ENCODE peak calls at places on chromosome 14, in six cellular contexts. B is stomach; R is foreskin fibroblast; G is epithelial cell of proximal tubule; H is CD8-positive, alpha-beta T cell; S is neuronal stem cell. C is an unnamed sample.

GRCh38 chr14:83706555-83706954 is 1823.4 kb upstream of the FLRT2 start:
- DNase-seq in H (no peak), R (peak), S (peak), B (no peak), G (no peak), C (peak)

GRCh38 chr14:33556382-33557121 is 394.3 kb downstream of the EGLN3 start:
- DNase-seq in B (no peak), S (no peak), R (no peak), G (no peak), H (no peak), C (no peak)

GRCh38 chr14:37546621-37547447 is 48.2 kb downstream of the FOXA1 start:
- DNase-seq in R (no peak), G (no peak), B (no peak), H (no peak), S (no peak), C (no peak)

GRCh38 chr14:104741108-104741802 is 11.7 kb upstream of the SIVA1 start:
- DNase-seq in H (no peak), G (no peak), S (no peak), R (no peak), B (no peak), C (no peak)

GRCh38 chr14:95871531-95871930 is 5.1 kb upstream of the TUNAR start:
- DNase-seq in R (no peak), H (no peak), S (no peak), B (no peak), G (no peak), C (no peak)

GRCh38 chr14:61174395-61175386 is 106.4 kb downstream of the TMEM30B start:
- DNase-seq in G (no peak), H (no peak), B (no peak), S (no peak), R (peak), C (no peak)

GRCh38 chr14:65879218-65880009 is 466.9 kb downstream of the FUT8 start:
- DNase-seq in G (peak), H (no peak), B (no peak), R (peak), S (no peak), C (no peak)

GRCh38 chr14:34460841-34461240 is 1.2 kb downstream of the SPTSSA start:
- DNase-seq in S (peak), H (no peak), G (no peak), R (peak), B (no peak), C (no peak)

GRCh38 chr14:72894623-72895378 is 900 bp upstream of the DPF3 start:
- DNase-seq in B (no peak), G (no peak), R (no peak), H (no peak), S (peak), C (no peak)

GRCh38 chr14:32259368-32260013 is 56.4 kb upstream of the RNU6-8 start:
- DNase-seq in S (no peak), G (peak), B (no peak), H (no peak), R (peak), C (peak)

GRCh38 chr14:104576607-104577332 is 2.8 kb upstream of the C14orf180 start:
- DNase-seq in H (no peak), R (no peak), G (no peak), B (peak), S (no peak), C (no peak)

GRCh38 chr14:83133986-83134664 is 1600.5 kb upstream of the SEL1L start:
- DNase-seq in H (no peak), G (no peak), S (peak), R (no peak), B (no peak), C (no peak)

GRCh38 chr14:25111061-25111601 is 61.2 kb upstream of the STXBP6 start:
- DNase-seq in S (no peak), H (no peak), B (peak), R (peak), G (peak), C (peak)

GRCh38 chr14:62029569-62029924 is 267.3 kb downstream of the SNAPC1 start:
- DNase-seq in B (no peak), G (no peak), R (no peak), H (no peak), S (no peak), C (no peak)

GRCh38 chr14:33800735-33801163 is 150.1 kb downstream of the EGLN3 start:
- DNase-seq in B (no peak), G (no peak), R (no peak), H (no peak), S (no peak), C (no peak)

GRCh38 chr14:67186369-67186768 is 2.9 kb upstream of the GARIN2 start:
- DNase-seq in B (no peak), H (no peak), G (no peak), R (no peak), S (no peak), C (no peak)

GRCh38 chr14:38003746-38004609 is 203.7 kb upstream of the SSTR1 start:
- DNase-seq in H (no peak), B (no peak), S (no peak), G (no peak), R (no peak), C (no peak)

GRCh38 chr14:95548328-95548929 is 13.6 kb downstream of the GLRX5 start:
- DNase-seq in S (no peak), B (no peak), R (no peak), H (no peak), G (no peak), C (no peak)

GRCh38 chr14:68549057-68549421 is 243.8 kb downstream of the ZFP36L1 start:
- DNase-seq in H (no peak), G (no peak), B (no peak), R (peak), S (no peak), C (peak)

GRCh38 chr14:96109956-96110355 is 70.8 kb downstream of the C14orf132 start:
- DNase-seq in B (no peak), G (no peak), R (no peak), H (no peak), S (no peak), C (no peak)

GRCh38 chr14:104843442-104844305 is 21.4 kb upstream of the CEP170B start:
- DNase-seq in B (no peak), S (peak), G (no peak), R (no peak), H (no peak), C (no peak)

GRCh38 chr14:61296707-61297502 is 15.8 kb upstream of the TMEM30B start:
- DNase-seq in B (no peak), S (no peak), G (no peak), H (no peak), R (peak), C (no peak)

GRCh38 chr14:91866061-91866460 is 1.3 kb downstream of the TC2N start:
- DNase-seq in S (no peak), G (no peak), B (no peak), H (no peak), R (no peak), C (no peak)

GRCh38 chr14:91869556-91869955 is 2.2 kb upstream of the TC2N start:
- DNase-seq in G (no peak), H (no peak), B (no peak), S (no peak), R (no peak), C (no peak)

GRCh38 chr14:91870001-91870400 is 2.7 kb upstream of the TC2N start:
- DNase-seq in R (no peak), B (no peak), S (no peak), G (no peak), H (peak), C (no peak)

GRCh38 chr14:91866511-91867295 is 633 bp downstream of the TC2N start:
- DNase-seq in G (no peak), B (no peak), R (no peak), S (no peak), H (no peak), C (no peak)

DNA sequence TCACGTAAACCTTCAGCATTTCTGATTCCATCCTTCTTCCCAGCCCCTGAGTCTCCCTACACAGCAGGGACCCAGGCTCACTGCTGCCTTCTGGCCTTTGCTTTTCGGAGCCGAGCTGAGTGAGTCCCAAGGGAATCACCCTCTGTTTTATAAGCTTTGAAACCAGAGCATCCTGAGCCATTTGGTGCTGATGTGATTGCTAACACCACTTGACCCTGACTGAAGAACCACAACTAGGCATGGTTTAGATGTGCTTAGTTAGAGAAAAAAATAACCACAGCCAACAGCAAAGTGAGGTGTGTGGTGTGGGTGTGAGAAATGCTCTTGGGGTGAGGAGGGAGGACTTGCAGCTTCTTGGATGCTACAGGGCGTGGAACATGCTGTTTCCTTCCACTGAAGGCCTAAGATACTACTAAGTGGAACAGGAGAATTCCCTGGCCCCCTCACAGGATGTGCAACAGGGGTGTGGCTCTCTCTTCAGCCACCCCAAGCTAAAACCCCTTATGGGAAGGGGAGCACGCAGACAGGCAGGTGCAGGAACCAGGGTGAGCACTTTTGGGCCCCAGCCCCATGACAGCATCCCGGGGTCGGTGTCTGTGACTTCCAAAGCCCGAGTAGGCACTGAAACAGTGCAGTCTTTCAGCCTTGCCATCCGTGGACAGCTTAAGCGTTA is at the start of gene TC2N:
- DNase-seq in B (no peak), G (no peak), H (peak), S (no peak), R (no peak), C (no peak)
- H3K4me3 ChIP-seq in B (no peak), G (no peak), H (peak), S (no peak), R (no peak), C (no peak)

DNA sequence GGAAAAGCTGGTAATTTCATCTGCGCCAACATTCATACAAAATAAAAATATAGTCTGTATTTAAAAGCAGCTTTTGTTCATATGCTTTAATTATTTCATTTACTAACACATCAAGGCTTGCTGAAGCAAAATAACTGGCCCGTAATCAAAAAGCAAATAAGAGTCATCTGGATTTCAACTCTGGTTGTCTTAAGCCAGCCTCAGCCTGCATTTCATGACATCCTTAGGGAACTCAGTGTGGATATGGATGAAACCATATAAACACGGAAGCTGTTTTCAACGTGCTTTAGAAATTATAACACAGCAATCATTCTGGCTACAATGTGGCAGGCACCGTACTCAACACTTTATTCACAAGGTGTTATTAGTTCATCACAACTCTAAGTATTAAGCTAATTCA is 852 bp downstream of the COX16 start:
- DNase-seq in G (no peak), R (no peak), S (no peak), B (no peak), H (no peak), C (no peak)
- H3K4me3 ChIP-seq in G (peak), R (peak), S (peak), B (peak), H (peak), C (peak)

DNA sequence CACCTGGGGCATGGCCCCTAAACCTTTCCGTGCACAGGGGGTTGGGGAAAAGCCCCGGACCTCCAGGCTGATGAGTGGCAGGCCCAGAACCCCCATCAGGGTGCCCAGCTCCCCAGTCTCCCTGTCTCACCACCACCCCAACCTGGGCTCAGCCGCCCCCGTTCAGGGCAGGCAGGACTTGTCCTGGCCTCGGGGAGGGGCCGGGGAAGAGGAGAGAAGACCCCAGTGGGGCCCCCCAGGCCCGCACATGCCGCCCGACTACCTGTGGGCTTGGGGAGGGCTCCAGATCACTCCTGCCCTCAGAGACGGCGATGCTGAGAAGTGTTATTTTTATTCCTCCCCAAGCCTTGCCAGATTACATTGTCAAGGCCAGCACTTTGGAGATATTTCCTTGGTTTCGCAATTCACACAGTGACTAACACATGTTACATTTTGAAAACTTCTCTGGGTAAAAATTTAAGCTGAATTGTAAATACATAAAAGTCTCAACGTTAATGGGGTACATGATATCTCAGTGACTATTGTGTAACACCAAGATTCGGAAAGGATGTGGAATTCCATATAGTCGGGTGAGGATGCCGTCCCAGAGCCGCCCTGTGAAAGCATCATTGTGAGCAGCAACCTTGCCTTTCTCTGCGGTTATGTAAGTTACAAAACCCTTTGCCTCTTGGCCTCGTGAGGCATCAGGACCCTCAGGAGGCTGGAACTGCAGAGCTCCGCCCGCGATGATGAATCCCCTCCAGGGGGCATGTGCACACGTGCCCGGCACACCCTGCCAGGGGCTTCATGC is 85.6 kb upstream of the DIO3 start:
- DNase-seq in S (no peak), G (peak), R (peak), B (peak), H (no peak), C (peak)
- H3K4me3 ChIP-seq in S (no peak), G (no peak), R (no peak), B (no peak), H (no peak), C (no peak)

GRCh38 chr14:35535794-35536112 is 1.8 kb downstream of the INSM2 start:
- DNase-seq in B (no peak), H (no peak), G (no peak), S (no peak), R (no peak), C (no peak)
- H3K4me3 ChIP-seq in B (no peak), H (no peak), G (peak), S (no peak), R (peak), C (no peak)

GRCh38 chr14:21514341-21514740 is 3.2 kb upstream of the METTL3 start:
- DNase-seq in R (no peak), B (no peak), S (no peak), G (no peak), H (no peak), C (no peak)

GRCh38 chr14:21509432-21510143 is 1.6 kb downstream of the METTL3 start:
- DNase-seq in H (no peak), R (no peak), G (no peak), S (no peak), B (no peak), C (no peak)

GRCh38 chr14:21506557-21506956 is 4.6 kb downstream of the METTL3 start:
- DNase-seq in G (no peak), S (no peak), B (no peak), R (no peak), H (no peak), C (no peak)

GRCh38 chr14:21505009-21505553 is 6.1 kb downstream of the METTL3 start:
- DNase-seq in S (no peak), G (no peak), R (no peak), B (no peak), H (no peak), C (no peak)

GRCh38 chr14:21510735-21511657 is at the start of gene METTL3:
- DNase-seq in S (peak), G (peak), R (peak), H (peak), B (peak), C (peak)
- H3K4me3 ChIP-seq in S (peak), G (peak), R (peak), H (peak), B (peak), C (peak)

GRCh38 chr14:103058209-103059055 is 1.1 kb upstream of the CDC42BPB start:
- DNase-seq in G (no peak), R (no peak), B (no peak), H (no peak), S (no peak), C (no peak)

GRCh38 chr14:103057372-103058208 is at the start of gene CDC42BPB:
- DNase-seq in B (peak), S (peak), R (peak), G (no peak), H (peak), C (peak)

GRCh38 chr14:103061482-103061976 is 4.2 kb upstream of the CDC42BPB start:
- DNase-seq in H (no peak), S (no peak), R (no peak), G (no peak), B (no peak), C (no peak)

GRCh38 chr14:103057028-103057371 is 349 bp downstream of the CDC42BPB start:
- DNase-seq in H (no peak), B (no peak), S (no peak), G (no peak), R (no peak), C (no peak)

DNA sequence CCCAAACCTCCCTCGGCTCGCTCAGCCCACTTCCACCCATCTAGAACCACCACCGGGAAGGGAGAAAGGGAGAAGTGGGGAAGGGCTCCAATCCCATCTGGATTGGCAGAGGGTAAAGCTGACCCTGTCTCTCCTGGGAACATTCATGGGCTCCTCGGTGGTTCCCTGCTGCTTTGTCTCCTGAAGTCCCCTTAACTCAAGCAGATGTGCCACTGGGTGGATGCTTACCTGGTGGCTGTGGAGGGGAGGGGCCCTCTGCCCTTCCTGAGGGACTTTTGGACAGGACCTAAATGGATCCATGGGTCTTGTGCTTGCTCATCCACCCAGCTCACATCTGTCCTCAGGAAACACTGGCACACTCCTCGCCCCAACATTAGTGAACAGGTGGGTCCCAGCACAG is 2.2 kb upstream of the CDC42BPB start:
- DNase-seq in B (no peak), G (no peak), R (no peak), S (no peak), H (no peak), C (no peak)
- H3K4me3 ChIP-seq in B (no peak), G (peak), R (no peak), S (no peak), H (no peak), C (no peak)

GRCh38 chr14:49617846-49618519 is 2.4 kb downstream of the RPL36AL start:
- DNase-seq in B (no peak), G (no peak), H (no peak), R (no peak), S (no peak), C (no peak)
- H3K4me3 ChIP-seq in B (no peak), G (no peak), H (no peak), R (no peak), S (no peak), C (peak)

GRCh38 chr14:101219896-101220703 is 316.6 kb upstream of the RTL1 start:
- DNase-seq in S (no peak), G (no peak), B (peak), R (no peak), H (no peak), C (no peak)
- H3K4me3 ChIP-seq in S (no peak), G (no peak), B (no peak), R (no peak), H (no peak), C (no peak)

GRCh38 chr14:29928342-29928640 is 644 bp upstream of the PRKD1 start:
- DNase-seq in S (no peak), B (no peak), R (no peak), G (no peak), H (no peak), C (no peak)
- H3K4me3 ChIP-seq in S (no peak), B (peak), R (peak), G (peak), H (no peak), C (no peak)

DNA sequence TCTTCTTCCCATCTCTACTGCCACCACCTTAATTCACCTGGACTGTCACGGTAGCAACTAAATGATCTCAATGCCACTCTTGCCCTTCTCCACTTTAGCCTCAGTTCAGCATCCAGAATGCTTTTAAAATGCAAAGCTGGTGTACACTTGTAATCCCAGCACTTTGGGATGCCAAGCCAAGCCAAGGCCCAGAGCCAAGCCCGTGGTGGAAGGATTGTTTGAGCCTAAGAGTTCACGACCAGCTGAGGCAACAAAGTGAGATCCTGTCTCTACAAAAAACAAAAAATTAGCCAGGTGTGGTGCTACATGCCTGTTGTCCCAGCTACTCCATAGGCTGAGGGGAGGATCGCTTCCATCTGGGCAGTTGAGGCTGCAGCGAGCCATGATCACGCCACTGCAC is 5.9 kb downstream of the CIPC start:
- DNase-seq in S (no peak), G (no peak), H (no peak), R (no peak), B (no peak), C (no peak)
- H3K4me3 ChIP-seq in S (no peak), G (no peak), H (no peak), R (no peak), B (no peak), C (no peak)

C was measured in MG63.